ENCODE peak calls at places on chromosomes 5 and 9, in eight cellular contexts. One of them, this sample, is unnamed.

GRCh38 chr9:104869801-104870200 is 58.2 kb downstream of the ABCA1 start:
- DNase-seq in SK-N-SH: no peak
- DNase-seq in nephron progenitor cell: no peak
- DNase-seq in AG09309: no peak
- DNase-seq in choroid plexus epithelial cell: no peak
- DNase-seq in endothelial cell: no peak
- DNase-seq in GM23338: no peak
- DNase-seq in chondrocyte: no peak
- DNase-seq in this sample: no peak

GRCh38 chr9:88953401-88954029 is 37.8 kb upstream of the S1PR3 start:
- DNase-seq in nephron progenitor cell: no peak
- DNase-seq in chondrocyte: no peak
- DNase-seq in AG09309: peak; percentile 29
- DNase-seq in endothelial cell: no peak
- DNase-seq in SK-N-SH: no peak
- DNase-seq in GM23338: no peak
- DNase-seq in choroid plexus epithelial cell: peak; percentile 47
- DNase-seq in this sample: no peak

GRCh38 chr9:80841888-80842287 is 847.5 kb downstream of the TLE1 start:
- DNase-seq in nephron progenitor cell: no peak
- DNase-seq in chondrocyte: no peak
- DNase-seq in endothelial cell: no peak
- DNase-seq in choroid plexus epithelial cell: peak; percentile 18
- DNase-seq in AG09309: no peak
- DNase-seq in SK-N-SH: no peak
- DNase-seq in GM23338: no peak
- DNase-seq in this sample: no peak

GRCh38 chr5:67306997-67307580 is 110.5 kb upstream of the CD180 start:
- DNase-seq in chondrocyte: no peak
- DNase-seq in nephron progenitor cell: no peak
- DNase-seq in endothelial cell: no peak
- DNase-seq in SK-N-SH: no peak
- DNase-seq in AG09309: peak; percentile 51
- DNase-seq in choroid plexus epithelial cell: peak; percentile 54
- DNase-seq in GM23338: no peak
- DNase-seq in this sample: no peak

GRCh38 chr5:179115845-179116524 is 55.8 kb downstream of the ZNF354C start:
- DNase-seq in AG09309: no peak
- DNase-seq in SK-N-SH: no peak
- DNase-seq in GM23338: no peak
- DNase-seq in endothelial cell: no peak
- DNase-seq in chondrocyte: peak; percentile 39
- DNase-seq in choroid plexus epithelial cell: no peak
- DNase-seq in nephron progenitor cell: no peak
- DNase-seq in this sample: no peak

GRCh38 chr5:145948921-145949320 is 12.5 kb downstream of the SH3RF2 start:
- DNase-seq in nephron progenitor cell: no peak
- DNase-seq in choroid plexus epithelial cell: no peak
- DNase-seq in endothelial cell: no peak
- DNase-seq in chondrocyte: no peak
- DNase-seq in SK-N-SH: no peak
- DNase-seq in AG09309: no peak
- DNase-seq in GM23338: no peak
- DNase-seq in this sample: no peak

GRCh38 chr9:90085633-90086032 is 480.8 kb downstream of the GADD45G start:
- DNase-seq in chondrocyte: no peak
- DNase-seq in choroid plexus epithelial cell: no peak
- DNase-seq in endothelial cell: no peak
- DNase-seq in SK-N-SH: no peak
- DNase-seq in nephron progenitor cell: no peak
- DNase-seq in GM23338: no peak
- DNase-seq in AG09309: no peak
- DNase-seq in this sample: no peak

GRCh38 chr9:14271078-14271673 is 42.8 kb downstream of the NFIB start:
- DNase-seq in nephron progenitor cell: peak; percentile 16
- DNase-seq in AG09309: no peak
- DNase-seq in endothelial cell: no peak
- DNase-seq in chondrocyte: no peak
- DNase-seq in choroid plexus epithelial cell: peak; percentile 94
- DNase-seq in SK-N-SH: peak; percentile 59
- DNase-seq in GM23338: peak; percentile 47
- DNase-seq in this sample: no peak

GRCh38 chr5:98443916-98444315 is 329.5 kb upstream of the RGMB start:
- DNase-seq in AG09309: no peak
- DNase-seq in endothelial cell: no peak
- DNase-seq in SK-N-SH: no peak
- DNase-seq in choroid plexus epithelial cell: peak; percentile 29
- DNase-seq in chondrocyte: no peak
- DNase-seq in GM23338: no peak
- DNase-seq in nephron progenitor cell: no peak
- DNase-seq in this sample: no peak

GRCh38 chr5:126369083-126369482 is 54.1 kb upstream of the GRAMD2B start:
- DNase-seq in SK-N-SH: no peak
- DNase-seq in AG09309: no peak
- DNase-seq in endothelial cell: no peak
- DNase-seq in GM23338: no peak
- DNase-seq in choroid plexus epithelial cell: no peak
- DNase-seq in nephron progenitor cell: no peak
- DNase-seq in chondrocyte: no peak
- DNase-seq in this sample: no peak

GRCh38 chr5:87258507-87258906 is 9.2 kb upstream of the RASA1 start:
- DNase-seq in endothelial cell: no peak
- DNase-seq in SK-N-SH: no peak
- DNase-seq in nephron progenitor cell: no peak
- DNase-seq in GM23338: no peak
- DNase-seq in chondrocyte: no peak
- DNase-seq in choroid plexus epithelial cell: no peak
- DNase-seq in AG09309: no peak
- DNase-seq in this sample: no peak

GRCh38 chr5:169013208-169013728 is 287.7 kb downstream of the SLIT3 start:
- DNase-seq in SK-N-SH: no peak
- DNase-seq in AG09309: no peak
- DNase-seq in GM23338: peak; percentile 41
- DNase-seq in choroid plexus epithelial cell: no peak
- DNase-seq in chondrocyte: no peak
- DNase-seq in nephron progenitor cell: no peak
- DNase-seq in endothelial cell: no peak
- DNase-seq in this sample: no peak

GRCh38 chr9:89372230-89372816 is 54.0 kb downstream of the SECISBP2 start:
- DNase-seq in GM23338: peak; percentile 22
- DNase-seq in choroid plexus epithelial cell: no peak
- DNase-seq in chondrocyte: no peak
- DNase-seq in nephron progenitor cell: peak; percentile 42
- DNase-seq in endothelial cell: no peak
- DNase-seq in AG09309: no peak
- DNase-seq in SK-N-SH: no peak
- DNase-seq in this sample: no peak

GRCh38 chr5:80755634-80756033 is 100.9 kb upstream of the DHFR start:
- DNase-seq in GM23338: no peak
- DNase-seq in endothelial cell: no peak
- DNase-seq in SK-N-SH: no peak
- DNase-seq in AG09309: no peak
- DNase-seq in choroid plexus epithelial cell: peak; percentile 17
- DNase-seq in chondrocyte: no peak
- DNase-seq in nephron progenitor cell: no peak
- DNase-seq in this sample: peak; percentile 33

GRCh38 chr5:54964405-54964804 is 21.0 kb downstream of the ESM1 start:
- DNase-seq in nephron progenitor cell: no peak
- DNase-seq in AG09309: no peak
- DNase-seq in chondrocyte: no peak
- DNase-seq in choroid plexus epithelial cell: no peak
- DNase-seq in endothelial cell: no peak
- DNase-seq in GM23338: no peak
- DNase-seq in SK-N-SH: no peak
- DNase-seq in this sample: no peak

GRCh38 chr9:98410185-98410697 is 154.8 kb upstream of the TBC1D2 start:
- DNase-seq in AG09309: peak; percentile 78
- DNase-seq in GM23338: peak; percentile 81
- DNase-seq in choroid plexus epithelial cell: peak; percentile 85
- DNase-seq in nephron progenitor cell: peak; percentile 23
- DNase-seq in SK-N-SH: peak; percentile 68
- DNase-seq in endothelial cell: peak; percentile 41
- DNase-seq in chondrocyte: no peak
- DNase-seq in this sample: no peak

GRCh38 chr9:4138180-4138579 is 161.7 kb downstream of the GLIS3 start:
- DNase-seq in nephron progenitor cell: no peak
- DNase-seq in chondrocyte: no peak
- DNase-seq in SK-N-SH: no peak
- DNase-seq in endothelial cell: no peak
- DNase-seq in AG09309: no peak
- DNase-seq in choroid plexus epithelial cell: peak; percentile 46
- DNase-seq in GM23338: no peak
- DNase-seq in this sample: no peak

GRCh38 chr5:6540111-6540830 is 91.6 kb downstream of the UBE2QL1 start:
- DNase-seq in chondrocyte: no peak
- DNase-seq in endothelial cell: no peak
- DNase-seq in SK-N-SH: no peak
- DNase-seq in choroid plexus epithelial cell: peak; percentile 3
- DNase-seq in nephron progenitor cell: no peak
- DNase-seq in GM23338: no peak
- DNase-seq in AG09309: no peak
- DNase-seq in this sample: no peak

GRCh38 chr9:94891183-94891582 is 164.7 kb downstream of the AOPEP start:
- DNase-seq in choroid plexus epithelial cell: no peak
- DNase-seq in SK-N-SH: no peak
- DNase-seq in AG09309: no peak
- DNase-seq in chondrocyte: no peak
- DNase-seq in GM23338: no peak
- DNase-seq in endothelial cell: no peak
- DNase-seq in nephron progenitor cell: no peak
- DNase-seq in this sample: no peak

GRCh38 chr5:142845954-142846398 is 75.8 kb downstream of the ARHGAP26 start:
- DNase-seq in SK-N-SH: no peak
- DNase-seq in nephron progenitor cell: no peak
- DNase-seq in chondrocyte: no peak
- DNase-seq in AG09309: no peak
- DNase-seq in GM23338: no peak
- DNase-seq in endothelial cell: no peak
- DNase-seq in choroid plexus epithelial cell: no peak
- DNase-seq in this sample: no peak

GRCh38 chr5:82296929-82297328 is 18.8 kb upstream of the RPS23 start:
- DNase-seq in GM23338: peak; percentile 58
- DNase-seq in SK-N-SH: no peak
- DNase-seq in nephron progenitor cell: no peak
- DNase-seq in AG09309: no peak
- DNase-seq in chondrocyte: no peak
- DNase-seq in endothelial cell: no peak
- DNase-seq in choroid plexus epithelial cell: no peak
- DNase-seq in this sample: no peak

GRCh38 chr9:134293031-134293521 is 33.2 kb upstream of the RXRA start:
- DNase-seq in GM23338: no peak
- DNase-seq in AG09309: no peak
- DNase-seq in choroid plexus epithelial cell: no peak
- DNase-seq in nephron progenitor cell: no peak
- DNase-seq in SK-N-SH: no peak
- DNase-seq in chondrocyte: peak; percentile 76
- DNase-seq in endothelial cell: no peak
- DNase-seq in this sample: no peak
- TF ChIP-seq CTCF in GM23338: no peak
- TF ChIP-seq CTCF in AG09309: no peak
- TF ChIP-seq CTCF in choroid plexus epithelial cell: no peak
- TF ChIP-seq CTCF in nephron progenitor cell: no peak
- TF ChIP-seq CTCF in SK-N-SH: no peak
- TF ChIP-seq CTCF in chondrocyte: no peak
- TF ChIP-seq CTCF in endothelial cell: no peak
- TF ChIP-seq CTCF in this sample: no peak

GRCh38 chr9:84140535-84141101 is 160.0 kb downstream of the RMI1 start:
- DNase-seq in endothelial cell: peak; percentile 12
- DNase-seq in SK-N-SH: no peak
- DNase-seq in GM23338: peak; percentile 76
- DNase-seq in nephron progenitor cell: peak; percentile 52
- DNase-seq in choroid plexus epithelial cell: peak; percentile 12
- DNase-seq in AG09309: no peak
- DNase-seq in chondrocyte: no peak
- DNase-seq in this sample: peak; percentile 38
- TF ChIP-seq CTCF in endothelial cell: no peak
- TF ChIP-seq CTCF in SK-N-SH: no peak
- TF ChIP-seq CTCF in GM23338: no peak
- TF ChIP-seq CTCF in nephron progenitor cell: no peak
- TF ChIP-seq CTCF in choroid plexus epithelial cell: no peak
- TF ChIP-seq CTCF in AG09309: no peak
- TF ChIP-seq CTCF in chondrocyte: no peak
- TF ChIP-seq CTCF in this sample: no peak

GRCh38 chr9:114372971-114373591 is 14.7 kb downstream of the AKNA start:
- DNase-seq in nephron progenitor cell: no peak
- DNase-seq in GM23338: no peak
- DNase-seq in chondrocyte: no peak
- DNase-seq in choroid plexus epithelial cell: no peak
- DNase-seq in endothelial cell: peak; percentile 59
- DNase-seq in SK-N-SH: no peak
- DNase-seq in AG09309: no peak
- DNase-seq in this sample: peak; percentile 85
- TF ChIP-seq CTCF in nephron progenitor cell: no peak
- TF ChIP-seq CTCF in GM23338: no peak
- TF ChIP-seq CTCF in chondrocyte: no peak
- TF ChIP-seq CTCF in choroid plexus epithelial cell: no peak
- TF ChIP-seq CTCF in endothelial cell: no peak
- TF ChIP-seq CTCF in SK-N-SH: no peak
- TF ChIP-seq CTCF in AG09309: no peak
- TF ChIP-seq CTCF in this sample: no peak

GRCh38 chr5:158709279-158709678 is 390.4 kb downstream of the EBF1 start:
- DNase-seq in SK-N-SH: no peak
- DNase-seq in nephron progenitor cell: no peak
- DNase-seq in choroid plexus epithelial cell: no peak
- DNase-seq in endothelial cell: no peak
- DNase-seq in chondrocyte: no peak
- DNase-seq in AG09309: no peak
- DNase-seq in GM23338: peak; percentile 26
- DNase-seq in this sample: no peak

GRCh38 chr5:158701406-158702177 is 398.1 kb downstream of the EBF1 start:
- DNase-seq in nephron progenitor cell: no peak
- DNase-seq in endothelial cell: no peak
- DNase-seq in choroid plexus epithelial cell: no peak
- DNase-seq in GM23338: no peak
- DNase-seq in chondrocyte: no peak
- DNase-seq in SK-N-SH: no peak
- DNase-seq in AG09309: no peak
- DNase-seq in this sample: no peak

GRCh38 chr5:158700997-158701391 is 398.7 kb downstream of the EBF1 start:
- DNase-seq in chondrocyte: no peak
- DNase-seq in choroid plexus epithelial cell: no peak
- DNase-seq in nephron progenitor cell: no peak
- DNase-seq in endothelial cell: no peak
- DNase-seq in GM23338: peak; percentile 16
- DNase-seq in SK-N-SH: no peak
- DNase-seq in AG09309: no peak
- DNase-seq in this sample: no peak

GRCh38 chr5:158707534-158707933 is 392.2 kb downstream of the EBF1 start:
- DNase-seq in endothelial cell: no peak
- DNase-seq in chondrocyte: no peak
- DNase-seq in nephron progenitor cell: no peak
- DNase-seq in AG09309: no peak
- DNase-seq in GM23338: no peak
- DNase-seq in choroid plexus epithelial cell: no peak
- DNase-seq in SK-N-SH: no peak
- DNase-seq in this sample: no peak

DNA sequence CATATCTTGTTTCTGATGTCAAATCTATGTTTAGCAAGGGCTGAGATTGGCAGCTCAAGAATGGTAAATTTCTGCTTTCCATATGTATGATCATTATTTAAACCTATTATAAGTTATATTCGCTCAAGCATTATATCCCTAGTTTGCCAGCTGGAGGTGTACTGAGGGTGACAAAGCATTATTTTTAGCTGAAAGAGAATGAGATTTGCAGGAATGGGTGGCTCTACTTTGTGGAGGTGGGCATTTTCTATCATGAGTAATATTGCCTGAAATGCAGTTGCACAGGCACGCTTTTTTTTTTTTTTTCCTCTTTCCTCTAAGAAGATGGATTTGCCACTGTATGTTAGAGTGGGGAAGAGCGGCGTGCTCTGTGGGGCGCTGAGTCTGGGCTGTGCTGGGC is 393.8 kb downstream of the EBF1 start:
- DNase-seq in nephron progenitor cell: no peak
- DNase-seq in choroid plexus epithelial cell: no peak
- DNase-seq in endothelial cell: no peak
- DNase-seq in SK-N-SH: no peak
- DNase-seq in chondrocyte: no peak
- DNase-seq in AG09309: no peak
- DNase-seq in GM23338: no peak
- DNase-seq in this sample: no peak
- TF ChIP-seq CTCF in nephron progenitor cell: no peak
- TF ChIP-seq CTCF in choroid plexus epithelial cell: no peak
- TF ChIP-seq CTCF in endothelial cell: no peak
- TF ChIP-seq CTCF in SK-N-SH: no peak
- TF ChIP-seq CTCF in chondrocyte: no peak
- TF ChIP-seq CTCF in AG09309: no peak
- TF ChIP-seq CTCF in GM23338: no peak
- TF ChIP-seq CTCF in this sample: no peak